ENCODE peak calls at places on chromosomes 5 and 9, in eight cellular contexts. One of them, this sample, is unnamed.

GRCh38 chr5:137847699-137848098 is 20.0 kb upstream of the MYOT start:
- DNase-seq in iPS DF 6.9: no peak
- DNase-seq in HCT116: no peak
- DNase-seq in heart left ventricle: no peak
- DNase-seq in aorta: no peak
- DNase-seq in tibial artery: no peak
- DNase-seq in fibroblast of lung: no peak
- DNase-seq in colonic mucosa: no peak
- DNase-seq in this sample: no peak

GRCh38 chr9:137757139-137757538 is 120.4 kb upstream of the CACNA1B start:
- DNase-seq in iPS DF 6.9: no peak
- DNase-seq in HCT116: no peak
- DNase-seq in heart left ventricle: no peak
- DNase-seq in aorta: no peak
- DNase-seq in tibial artery: no peak
- DNase-seq in fibroblast of lung: peak; percentile 9
- DNase-seq in colonic mucosa: no peak
- DNase-seq in this sample: no peak

GRCh38 chr5:112186401-112186990 is 232.6 kb downstream of the EPB41L4A start:
- DNase-seq in iPS DF 6.9: no peak
- DNase-seq in HCT116: peak; percentile 53
- DNase-seq in heart left ventricle: no peak
- DNase-seq in aorta: no peak
- DNase-seq in tibial artery: no peak
- DNase-seq in fibroblast of lung: peak; percentile 56
- DNase-seq in colonic mucosa: peak; percentile 19
- DNase-seq in this sample: peak; percentile 10

GRCh38 chr5:95984287-95984938 is 22.8 kb upstream of the ELL2 start:
- DNase-seq in iPS DF 6.9: no peak
- DNase-seq in HCT116: no peak
- DNase-seq in heart left ventricle: no peak
- DNase-seq in aorta: no peak
- DNase-seq in tibial artery: no peak
- DNase-seq in fibroblast of lung: peak; percentile 36
- DNase-seq in colonic mucosa: no peak
- DNase-seq in this sample: no peak

GRCh38 chr5:140595538-140595937 is 30.9 kb downstream of the SLC35A4 start:
- DNase-seq in iPS DF 6.9: no peak
- DNase-seq in HCT116: no peak
- DNase-seq in heart left ventricle: peak; percentile 59
- DNase-seq in aorta: peak; percentile 60
- DNase-seq in tibial artery: peak; percentile 37
- DNase-seq in fibroblast of lung: no peak
- DNase-seq in colonic mucosa: peak; percentile 60
- DNase-seq in this sample: no peak

GRCh38 chr5:78345485-78345884 is 14.9 kb upstream of the SCAMP1 start:
- DNase-seq in iPS DF 6.9: no peak
- DNase-seq in HCT116: no peak
- DNase-seq in heart left ventricle: peak; percentile 22
- DNase-seq in aorta: no peak
- DNase-seq in tibial artery: no peak
- DNase-seq in fibroblast of lung: peak; percentile 23
- DNase-seq in colonic mucosa: no peak
- DNase-seq in this sample: no peak

GRCh38 chr9:5832093-5832542 is 799 bp downstream of the ERMP1 start:
- DNase-seq in iPS DF 6.9: no peak
- DNase-seq in HCT116: no peak
- DNase-seq in heart left ventricle: no peak
- DNase-seq in aorta: no peak
- DNase-seq in tibial artery: no peak
- DNase-seq in fibroblast of lung: no peak
- DNase-seq in colonic mucosa: peak; percentile 54
- DNase-seq in this sample: no peak

GRCh38 chr5:115459844-115460243 is 84.7 kb downstream of the FEM1C start:
- DNase-seq in iPS DF 6.9: no peak
- DNase-seq in HCT116: peak; percentile 2
- DNase-seq in heart left ventricle: no peak
- DNase-seq in aorta: no peak
- DNase-seq in tibial artery: no peak
- DNase-seq in fibroblast of lung: peak; percentile 60
- DNase-seq in colonic mucosa: no peak
- DNase-seq in this sample: no peak

GRCh38 chr9:27569406-27569805 is 3.9 kb downstream of the C9orf72 start:
- DNase-seq in iPS DF 6.9: no peak
- DNase-seq in HCT116: no peak
- DNase-seq in heart left ventricle: no peak
- DNase-seq in aorta: no peak
- DNase-seq in tibial artery: no peak
- DNase-seq in fibroblast of lung: no peak
- DNase-seq in colonic mucosa: no peak
- DNase-seq in this sample: no peak

GRCh38 chr5:151104795-151105194 is 24.0 kb upstream of the TNIP1 start:
- DNase-seq in iPS DF 6.9: no peak
- DNase-seq in HCT116: no peak
- DNase-seq in heart left ventricle: no peak
- DNase-seq in aorta: no peak
- DNase-seq in tibial artery: peak; percentile 58
- DNase-seq in fibroblast of lung: peak; percentile 89
- DNase-seq in colonic mucosa: peak; percentile 58
- DNase-seq in this sample: no peak

GRCh38 chr9:14661421-14662059 is 31.7 kb downstream of the ZDHHC21 start:
- DNase-seq in iPS DF 6.9: no peak
- DNase-seq in HCT116: no peak
- DNase-seq in heart left ventricle: no peak
- DNase-seq in aorta: no peak
- DNase-seq in tibial artery: no peak
- DNase-seq in fibroblast of lung: peak; percentile 60
- DNase-seq in colonic mucosa: no peak
- DNase-seq in this sample: peak; percentile 4

GRCh38 chr9:80498165-80498564 is 926.4 kb downstream of the TLE4 start:
- DNase-seq in iPS DF 6.9: no peak
- DNase-seq in HCT116: no peak
- DNase-seq in heart left ventricle: no peak
- DNase-seq in aorta: no peak
- DNase-seq in tibial artery: no peak
- DNase-seq in fibroblast of lung: no peak
- DNase-seq in colonic mucosa: no peak
- DNase-seq in this sample: no peak

GRCh38 chr5:140342287-140342686 is 4.1 kb downstream of the HBEGF start:
- DNase-seq in iPS DF 6.9: no peak
- DNase-seq in HCT116: no peak
- DNase-seq in heart left ventricle: peak; percentile 41
- DNase-seq in aorta: peak; percentile 58
- DNase-seq in tibial artery: peak; percentile 31
- DNase-seq in fibroblast of lung: no peak
- DNase-seq in colonic mucosa: no peak
- DNase-seq in this sample: no peak

GRCh38 chr5:134114886-134115805 is 665 bp downstream of the TCF7 start:
- DNase-seq in iPS DF 6.9: peak; percentile 39
- DNase-seq in HCT116: no peak
- DNase-seq in heart left ventricle: no peak
- DNase-seq in aorta: no peak
- DNase-seq in tibial artery: no peak
- DNase-seq in fibroblast of lung: no peak
- DNase-seq in colonic mucosa: no peak
- DNase-seq in this sample: no peak

GRCh38 chr5:82405618-82406199 is 127.6 kb upstream of the RPS23 start:
- DNase-seq in iPS DF 6.9: no peak
- DNase-seq in HCT116: no peak
- DNase-seq in heart left ventricle: no peak
- DNase-seq in aorta: no peak
- DNase-seq in tibial artery: no peak
- DNase-seq in fibroblast of lung: peak; percentile 100
- DNase-seq in colonic mucosa: no peak
- DNase-seq in this sample: peak; percentile 95

GRCh38 chr5:170293273-170293672 is 4.3 kb downstream of the LCP2 start:
- DNase-seq in iPS DF 6.9: no peak
- DNase-seq in HCT116: no peak
- DNase-seq in heart left ventricle: peak; percentile 65
- DNase-seq in aorta: peak; percentile 83
- DNase-seq in tibial artery: peak; percentile 53
- DNase-seq in fibroblast of lung: no peak
- DNase-seq in colonic mucosa: peak; percentile 59
- DNase-seq in this sample: no peak

GRCh38 chr5:132203464-132203818 is 24.2 kb downstream of the P4HA2 start:
- DNase-seq in iPS DF 6.9: no peak
- DNase-seq in HCT116: no peak
- DNase-seq in heart left ventricle: no peak
- DNase-seq in aorta: no peak
- DNase-seq in tibial artery: no peak
- DNase-seq in fibroblast of lung: no peak
- DNase-seq in colonic mucosa: no peak
- DNase-seq in this sample: no peak

GRCh38 chr5:126182901-126183695 is 240.1 kb upstream of the GRAMD2B start:
- DNase-seq in iPS DF 6.9: no peak
- DNase-seq in HCT116: no peak
- DNase-seq in heart left ventricle: peak; percentile 23
- DNase-seq in aorta: no peak
- DNase-seq in tibial artery: no peak
- DNase-seq in fibroblast of lung: no peak
- DNase-seq in colonic mucosa: no peak
- DNase-seq in this sample: no peak

GRCh38 chr9:127918201-127919107 is 1.6 kb upstream of the ST6GALNAC4 start:
- DNase-seq in iPS DF 6.9: no peak
- DNase-seq in HCT116: no peak
- DNase-seq in heart left ventricle: no peak
- DNase-seq in aorta: peak; percentile 71
- DNase-seq in tibial artery: no peak
- DNase-seq in fibroblast of lung: peak; percentile 71
- DNase-seq in colonic mucosa: peak; percentile 53
- DNase-seq in this sample: no peak

GRCh38 chr5:141958113-141958512 is at the start of gene PCDH12:
- DNase-seq in iPS DF 6.9: no peak
- DNase-seq in HCT116: no peak
- DNase-seq in heart left ventricle: peak; percentile 73
- DNase-seq in aorta: peak; percentile 71
- DNase-seq in tibial artery: no peak
- DNase-seq in fibroblast of lung: no peak
- DNase-seq in colonic mucosa: no peak
- DNase-seq in this sample: no peak

GRCh38 chr9:78351816-78352215 is 54.9 kb downstream of the PSAT1 start:
- DNase-seq in iPS DF 6.9: no peak
- DNase-seq in HCT116: no peak
- DNase-seq in heart left ventricle: no peak
- DNase-seq in aorta: no peak
- DNase-seq in tibial artery: no peak
- DNase-seq in fibroblast of lung: no peak
- DNase-seq in colonic mucosa: no peak
- DNase-seq in this sample: no peak

DNA sequence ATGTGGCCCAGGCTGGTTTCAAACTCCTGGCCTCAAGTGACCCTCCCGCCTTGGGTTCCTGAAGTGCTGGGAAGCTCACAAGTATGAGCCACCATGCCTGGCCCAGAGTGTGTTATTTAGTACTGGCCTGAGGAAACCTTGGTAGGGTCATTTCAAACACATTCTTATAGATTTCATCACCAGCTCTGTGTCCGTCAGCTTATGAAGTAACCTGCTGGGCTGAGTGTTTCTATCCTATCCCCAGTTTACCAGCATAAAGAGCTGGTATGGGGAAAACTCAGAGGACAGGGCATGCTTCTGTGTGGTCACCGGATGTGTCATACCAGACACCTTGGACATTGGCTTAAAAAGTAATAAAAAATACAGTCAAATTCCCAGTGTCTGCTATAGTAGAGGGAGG is 45.3 kb downstream of the PTPN3 start:
- DNase-seq in iPS DF 6.9: no peak
- DNase-seq in HCT116: no peak
- DNase-seq in heart left ventricle: no peak
- DNase-seq in aorta: no peak
- DNase-seq in tibial artery: no peak
- DNase-seq in fibroblast of lung: peak; percentile 30
- DNase-seq in colonic mucosa: no peak
- DNase-seq in this sample: no peak
- H3K27ac ChIP-seq in iPS DF 6.9: no peak overlapping the region
- H3K27ac ChIP-seq in HCT116: no peak overlapping the region
- H3K27ac ChIP-seq in heart left ventricle: no peak overlapping the region
- H3K27ac ChIP-seq in aorta: no peak overlapping the region
- H3K27ac ChIP-seq in tibial artery: no peak overlapping the region
- H3K27ac ChIP-seq in fibroblast of lung: no peak overlapping the region
- H3K27ac ChIP-seq in colonic mucosa: no peak overlapping the region
- H3K27ac ChIP-seq in this sample: no peak overlapping the region

DNA sequence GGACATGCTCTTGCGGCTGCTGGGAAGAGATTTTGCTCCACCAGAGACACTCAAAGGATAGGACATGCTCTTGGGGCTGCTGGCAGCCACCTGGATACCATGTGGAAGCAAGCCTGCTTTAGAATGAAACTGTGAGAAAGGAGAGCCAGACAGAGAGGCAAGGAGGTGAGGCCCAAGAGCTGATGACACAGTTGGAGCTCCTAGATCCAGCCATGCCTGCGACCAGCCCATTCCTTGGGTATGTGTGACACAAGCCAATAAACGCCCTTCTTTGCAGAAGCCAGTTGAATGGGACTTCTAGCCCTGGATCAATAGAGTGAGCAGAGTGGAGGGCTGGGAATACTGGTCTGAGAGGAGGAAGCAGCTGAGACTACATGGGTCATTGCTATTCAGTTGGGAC is 69.6 kb downstream of the SMIM23 start:
- DNase-seq in iPS DF 6.9: no peak
- DNase-seq in HCT116: no peak
- DNase-seq in heart left ventricle: no peak
- DNase-seq in aorta: no peak
- DNase-seq in tibial artery: no peak
- DNase-seq in fibroblast of lung: no peak
- DNase-seq in colonic mucosa: no peak
- DNase-seq in this sample: no peak
- H3K27ac ChIP-seq in iPS DF 6.9: no peak overlapping the region
- H3K27ac ChIP-seq in HCT116: no peak overlapping the region
- H3K27ac ChIP-seq in heart left ventricle: no peak overlapping the region
- H3K27ac ChIP-seq in aorta: no peak overlapping the region
- H3K27ac ChIP-seq in tibial artery: no peak overlapping the region
- H3K27ac ChIP-seq in fibroblast of lung: no peak overlapping the region
- H3K27ac ChIP-seq in colonic mucosa: no peak overlapping the region
- H3K27ac ChIP-seq in this sample: no peak overlapping the region

DNA sequence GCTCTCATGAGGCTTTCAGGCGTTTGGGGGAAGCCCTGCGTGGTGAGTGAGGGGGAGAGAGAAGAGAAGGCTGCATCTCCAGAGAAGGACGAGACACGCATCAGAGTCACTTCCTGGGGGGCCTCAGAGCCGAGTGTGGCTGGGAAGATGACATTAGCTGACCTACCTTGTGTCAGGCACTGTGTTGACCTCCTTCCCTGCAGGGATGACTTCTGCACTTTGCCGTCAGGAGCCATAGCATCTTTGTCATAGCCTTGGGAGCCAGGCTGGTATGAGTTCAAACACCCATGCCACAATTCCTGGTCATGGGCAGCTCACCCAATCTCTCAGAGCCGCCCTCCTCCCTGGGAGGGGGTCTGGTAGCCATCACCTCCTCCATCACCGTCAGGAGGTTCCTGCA is 17.3 kb downstream of the NEURL1B start:
- DNase-seq in iPS DF 6.9: no peak
- DNase-seq in HCT116: no peak
- DNase-seq in heart left ventricle: no peak
- DNase-seq in aorta: no peak
- DNase-seq in tibial artery: no peak
- DNase-seq in fibroblast of lung: no peak
- DNase-seq in colonic mucosa: no peak
- DNase-seq in this sample: no peak
- H3K27ac ChIP-seq in iPS DF 6.9: no peak overlapping the region
- H3K27ac ChIP-seq in HCT116: no peak overlapping the region
- H3K27ac ChIP-seq in heart left ventricle: peak overlapping the region; percentile 87
- H3K27ac ChIP-seq in aorta: peak overlapping the region; percentile 45
- H3K27ac ChIP-seq in tibial artery: peak overlapping the region; percentile 90
- H3K27ac ChIP-seq in fibroblast of lung: peak overlapping the region; percentile 2
- H3K27ac ChIP-seq in colonic mucosa: peak overlapping the region; percentile 72
- H3K27ac ChIP-seq in this sample: peak overlapping the region; percentile 97

GRCh38 chr9:1871486-1872181 is 143.5 kb upstream of the SMARCA2 start:
- DNase-seq in iPS DF 6.9: no peak
- DNase-seq in HCT116: no peak
- DNase-seq in heart left ventricle: no peak
- DNase-seq in aorta: no peak
- DNase-seq in tibial artery: no peak
- DNase-seq in fibroblast of lung: no peak
- DNase-seq in colonic mucosa: no peak
- DNase-seq in this sample: no peak
- H3K27ac ChIP-seq in iPS DF 6.9: no peak overlapping the region
- H3K27ac ChIP-seq in HCT116: no peak overlapping the region
- H3K27ac ChIP-seq in heart left ventricle: no peak overlapping the region
- H3K27ac ChIP-seq in aorta: no peak overlapping the region
- H3K27ac ChIP-seq in tibial artery: no peak overlapping the region
- H3K27ac ChIP-seq in fibroblast of lung: no peak overlapping the region
- H3K27ac ChIP-seq in colonic mucosa: no peak overlapping the region
- H3K27ac ChIP-seq in this sample: no peak overlapping the region